ENCODE peak calls at places on chromosomes 11 and 22, in ten cellular contexts. R is non-pigmented ciliary epithelial cell; N is fibroblast of gingiva; X is activated CD8-positive, alpha-beta T cell treated with anti-CD3 and anti-CD28 coated beads, Interleukin-2, amount 10 ng/mL, durations not matched to agents 7 days and 5 days; J is DMS153; G is lung; D is NCI-H226; F is activated T-helper 1 cell treated with Interleukin-2 at 50 U/mL for 16 hours; H is suprapubic skin; O is NB4. A is an unnamed sample.

GRCh38 chr11:87076874-87077429 is 39.2 kb downstream of the TMEM135 start:
- DNase-seq in R (no peak), N (no peak), X (no peak), J (no peak), G (no peak), D (no peak), F (no peak), H (no peak), O (no peak), A (no peak)

GRCh38 chr11:1876361-1877063 is 15.2 kb downstream of the PRR33 start:
- DNase-seq in R (no peak), N (no peak), X (no peak), J (peak), G (no peak), D (no peak), F (no peak), H (peak), O (peak), A (peak)

GRCh38 chr11:57511741-57512430 is 3.6 kb downstream of the SLC43A1 start:
- DNase-seq in R (no peak), N (no peak), X (no peak), J (no peak), G (no peak), D (no peak), F (no peak), H (no peak), O (peak), A (no peak)

GRCh38 chr11:44578279-44578678 is 12.8 kb downstream of the CD82 start:
- DNase-seq in R (no peak), N (no peak), X (no peak), J (no peak), G (no peak), D (no peak), F (no peak), H (no peak), O (peak), A (no peak)

GRCh38 chr11:123145220-123145619 is 49.8 kb downstream of the CLMP start:
- DNase-seq in R (no peak), N (peak), X (no peak), J (no peak), G (peak), D (peak), F (no peak), H (no peak), O (peak), A (no peak)

GRCh38 chr11:15830730-15831443 is 525.5 kb downstream of the SOX6 start:
- DNase-seq in R (no peak), N (no peak), X (no peak), J (no peak), G (peak), D (no peak), F (no peak), H (no peak), O (no peak), A (no peak)

GRCh38 chr11:107591098-107591445 is at the start of gene ELMOD1:
- DNase-seq in R (no peak), N (peak), X (peak), J (no peak), G (no peak), D (no peak), F (no peak), H (no peak), O (peak), A (peak)

GRCh38 chr22:47188337-47189055 is 426.0 kb downstream of the TBC1D22A start:
- DNase-seq in R (no peak), N (no peak), X (no peak), J (no peak), G (no peak), D (no peak), F (no peak), H (no peak), O (no peak), A (no peak)

GRCh38 chr22:44729391-44730012 is 22.9 kb upstream of the ARHGAP8 start:
- DNase-seq in R (no peak), N (peak), X (peak), J (no peak), G (peak), D (no peak), F (no peak), H (no peak), O (peak), A (no peak)

GRCh38 chr22:35995772-35996171 is 32.9 kb downstream of the RBFOX2 start:
- DNase-seq in R (peak), N (peak), X (no peak), J (no peak), G (peak), D (peak), F (no peak), H (peak), O (no peak), A (no peak)

GRCh38 chr11:12569499-12570040 is 104.7 kb upstream of the TEAD1 start:
- DNase-seq in R (no peak), N (peak), X (no peak), J (no peak), G (no peak), D (peak), F (no peak), H (no peak), O (no peak), A (no peak)

GRCh38 chr22:26656896-26657851 is at the start of gene MIAT:
- DNase-seq in R (no peak), N (no peak), X (peak), J (peak), G (no peak), D (no peak), F (peak), H (no peak), O (no peak), A (no peak)

GRCh38 chr22:31829505-31829904 is 75.7 kb downstream of the DEPDC5 start:
- DNase-seq in R (peak), N (peak), X (peak), J (no peak), G (no peak), D (peak), F (no peak), H (no peak), O (peak), A (no peak)

GRCh38 chr11:113242060-113242459 is 72.3 kb upstream of the TTC12 start:
- DNase-seq in R (no peak), N (no peak), X (no peak), J (no peak), G (no peak), D (no peak), F (no peak), H (no peak), O (no peak), A (no peak)

GRCh38 chr11:112734207-112734606 is 227.0 kb upstream of the NCAM1 start:
- DNase-seq in R (no peak), N (no peak), X (peak), J (no peak), G (no peak), D (no peak), F (no peak), H (no peak), O (peak), A (peak)

GRCh38 chr22:41305646-41306045 is 4.3 kb downstream of the ZC3H7B start:
- DNase-seq in R (no peak), N (peak), X (no peak), J (no peak), G (no peak), D (peak), F (no peak), H (no peak), O (no peak), A (no peak)

GRCh38 chr11:33753304-33753703 is 17.1 kb upstream of the CD59 start:
- DNase-seq in R (peak), N (peak), X (no peak), J (no peak), G (no peak), D (no peak), F (no peak), H (no peak), O (no peak), A (no peak)

GRCh38 chr11:113593698-113594308 is 112.3 kb downstream of the TMPRSS5 start:
- DNase-seq in R (no peak), N (no peak), X (peak), J (no peak), G (no peak), D (no peak), F (no peak), H (no peak), O (peak), A (no peak)

GRCh38 chr11:108931168-108931567 is 266.3 kb downstream of the DDX10 start:
- DNase-seq in R (no peak), N (peak), X (no peak), J (no peak), G (no peak), D (no peak), F (no peak), H (no peak), O (no peak), A (no peak)

A was measured in mesothelial cell of epicardium.